ENCODE peak calls at places on chromosomes 2 and 18, in eight cellular contexts. One of them, this sample, is unnamed.

GRCh38 chr2:56287974-56288373 is 104.2 kb downstream of the CCDC85A start:
- DNase-seq in brain microvascular endothelial cell: no peak
- DNase-seq in IMR-90: no peak
- DNase-seq in fibroblast of lung: peak; percentile 88
- DNase-seq in BE2C: no peak
- DNase-seq in astrocyte of the spinal cord: no peak
- DNase-seq in endodermal cell: no peak
- DNase-seq in astrocyte of the cerebellum: no peak
- DNase-seq in this sample: no peak

GRCh38 chr2:47429795-47430194 is 26.8 kb downstream of the MSH2 start:
- DNase-seq in brain microvascular endothelial cell: peak; percentile 28
- DNase-seq in IMR-90: peak; percentile 62
- DNase-seq in fibroblast of lung: peak; percentile 51
- DNase-seq in BE2C: no peak
- DNase-seq in astrocyte of the spinal cord: peak; percentile 47
- DNase-seq in endodermal cell: no peak
- DNase-seq in astrocyte of the cerebellum: peak; percentile 22
- DNase-seq in this sample: no peak

GRCh38 chr18:59902180-59902992 is 2.6 kb downstream of the PMAIP1 start:
- DNase-seq in brain microvascular endothelial cell: no peak
- DNase-seq in IMR-90: peak; percentile 95
- DNase-seq in fibroblast of lung: peak; percentile 95
- DNase-seq in BE2C: no peak
- DNase-seq in astrocyte of the spinal cord: peak; percentile 92
- DNase-seq in endodermal cell: no peak
- DNase-seq in astrocyte of the cerebellum: peak; percentile 80
- DNase-seq in this sample: no peak

GRCh38 chr2:229815342-229815741 is 101.0 kb upstream of the DNER start:
- DNase-seq in brain microvascular endothelial cell: peak; percentile 51
- DNase-seq in IMR-90: peak; percentile 58
- DNase-seq in fibroblast of lung: peak; percentile 54
- DNase-seq in BE2C: no peak
- DNase-seq in astrocyte of the spinal cord: no peak
- DNase-seq in endodermal cell: no peak
- DNase-seq in astrocyte of the cerebellum: no peak
- DNase-seq in this sample: no peak

GRCh38 chr2:127174176-127174575 is 45.9 kb downstream of the CYP27C1 start:
- DNase-seq in brain microvascular endothelial cell: peak; percentile 41
- DNase-seq in IMR-90: peak; percentile 56
- DNase-seq in fibroblast of lung: peak; percentile 44
- DNase-seq in BE2C: no peak
- DNase-seq in astrocyte of the spinal cord: peak; percentile 46
- DNase-seq in endodermal cell: peak; percentile 67
- DNase-seq in astrocyte of the cerebellum: no peak
- DNase-seq in this sample: no peak

GRCh38 chr18:79422022-79422782 is 26.5 kb downstream of the NFATC1 start:
- DNase-seq in brain microvascular endothelial cell: peak; percentile 68
- DNase-seq in IMR-90: peak; percentile 20
- DNase-seq in fibroblast of lung: peak; percentile 69
- DNase-seq in BE2C: no peak
- DNase-seq in astrocyte of the spinal cord: peak; percentile 86
- DNase-seq in endodermal cell: no peak
- DNase-seq in astrocyte of the cerebellum: peak; percentile 69
- DNase-seq in this sample: no peak

GRCh38 chr18:12079504-12080237 is 14.0 kb upstream of the ANKRD62 start:
- DNase-seq in brain microvascular endothelial cell: peak; percentile 74
- DNase-seq in IMR-90: peak; percentile 30
- DNase-seq in fibroblast of lung: peak; percentile 86
- DNase-seq in BE2C: no peak
- DNase-seq in astrocyte of the spinal cord: peak; percentile 76
- DNase-seq in endodermal cell: no peak
- DNase-seq in astrocyte of the cerebellum: peak; percentile 82
- DNase-seq in this sample: no peak

GRCh38 chr2:96816836-96817702 is 1.0 kb downstream of the CNNM3 start:
- DNase-seq in brain microvascular endothelial cell: peak; percentile 9
- DNase-seq in IMR-90: peak; percentile 27
- DNase-seq in fibroblast of lung: peak; percentile 39
- DNase-seq in BE2C: no peak
- DNase-seq in astrocyte of the spinal cord: peak; percentile 24
- DNase-seq in endodermal cell: peak; percentile 66
- DNase-seq in astrocyte of the cerebellum: no peak
- DNase-seq in this sample: no peak

GRCh38 chr2:177242136-177242987 is 22.2 kb downstream of the NFE2L2 start:
- DNase-seq in brain microvascular endothelial cell: peak; percentile 74
- DNase-seq in IMR-90: peak; percentile 95
- DNase-seq in fibroblast of lung: peak; percentile 97
- DNase-seq in BE2C: no peak
- DNase-seq in astrocyte of the spinal cord: peak; percentile 97
- DNase-seq in endodermal cell: no peak
- DNase-seq in astrocyte of the cerebellum: peak; percentile 88
- DNase-seq in this sample: no peak

GRCh38 chr18:10140928-10141327 is 227.1 kb downstream of the VAPA start:
- DNase-seq in brain microvascular endothelial cell: peak; percentile 22
- DNase-seq in IMR-90: peak; percentile 52
- DNase-seq in fibroblast of lung: peak; percentile 57
- DNase-seq in BE2C: no peak
- DNase-seq in astrocyte of the spinal cord: no peak
- DNase-seq in endodermal cell: no peak
- DNase-seq in astrocyte of the cerebellum: no peak
- DNase-seq in this sample: no peak

GRCh38 chr2:27715318-27716165 is 51.9 kb downstream of the SLC4A1AP start:
- DNase-seq in brain microvascular endothelial cell: peak; percentile 27
- DNase-seq in IMR-90: peak; percentile 69
- DNase-seq in fibroblast of lung: peak; percentile 73
- DNase-seq in BE2C: peak; percentile 65
- DNase-seq in astrocyte of the spinal cord: peak; percentile 55
- DNase-seq in endodermal cell: peak; percentile 69
- DNase-seq in astrocyte of the cerebellum: no peak
- DNase-seq in this sample: peak; percentile 76

GRCh38 chr2:130263606-130264005 is 65.4 kb upstream of the TUBA3E start:
- DNase-seq in brain microvascular endothelial cell: no peak
- DNase-seq in IMR-90: no peak
- DNase-seq in fibroblast of lung: no peak
- DNase-seq in BE2C: no peak
- DNase-seq in astrocyte of the spinal cord: no peak
- DNase-seq in endodermal cell: no peak
- DNase-seq in astrocyte of the cerebellum: no peak
- DNase-seq in this sample: no peak

GRCh38 chr18:57052759-57053158 is 94.1 kb upstream of the BOD1L2 start:
- DNase-seq in brain microvascular endothelial cell: no peak
- DNase-seq in IMR-90: no peak
- DNase-seq in fibroblast of lung: no peak
- DNase-seq in BE2C: no peak
- DNase-seq in astrocyte of the spinal cord: no peak
- DNase-seq in endodermal cell: no peak
- DNase-seq in astrocyte of the cerebellum: no peak
- DNase-seq in this sample: no peak

GRCh38 chr2:85383850-85384249 is 26.3 kb downstream of the CAPG start:
- DNase-seq in brain microvascular endothelial cell: no peak
- DNase-seq in IMR-90: no peak
- DNase-seq in fibroblast of lung: no peak
- DNase-seq in BE2C: no peak
- DNase-seq in astrocyte of the spinal cord: no peak
- DNase-seq in endodermal cell: no peak
- DNase-seq in astrocyte of the cerebellum: no peak
- DNase-seq in this sample: no peak

GRCh38 chr2:215812966-215813365 is 200.4 kb downstream of the MREG start:
- DNase-seq in brain microvascular endothelial cell: no peak
- DNase-seq in IMR-90: peak; percentile 72
- DNase-seq in fibroblast of lung: peak; percentile 88
- DNase-seq in BE2C: no peak
- DNase-seq in astrocyte of the spinal cord: peak; percentile 61
- DNase-seq in endodermal cell: no peak
- DNase-seq in astrocyte of the cerebellum: peak; percentile 52
- DNase-seq in this sample: no peak

GRCh38 chr2:182625814-182626213 is 90.2 kb upstream of the DNAJC10 start:
- DNase-seq in brain microvascular endothelial cell: no peak
- DNase-seq in IMR-90: no peak
- DNase-seq in fibroblast of lung: no peak
- DNase-seq in BE2C: no peak
- DNase-seq in astrocyte of the spinal cord: no peak
- DNase-seq in endodermal cell: peak; percentile 72
- DNase-seq in astrocyte of the cerebellum: no peak
- DNase-seq in this sample: no peak

GRCh38 chr2:63992061-63992685 is 27.1 kb downstream of the VPS54 start:
- DNase-seq in brain microvascular endothelial cell: no peak
- DNase-seq in IMR-90: no peak
- DNase-seq in fibroblast of lung: no peak
- DNase-seq in BE2C: peak; percentile 64
- DNase-seq in astrocyte of the spinal cord: no peak
- DNase-seq in endodermal cell: no peak
- DNase-seq in astrocyte of the cerebellum: no peak
- DNase-seq in this sample: no peak

DNA sequence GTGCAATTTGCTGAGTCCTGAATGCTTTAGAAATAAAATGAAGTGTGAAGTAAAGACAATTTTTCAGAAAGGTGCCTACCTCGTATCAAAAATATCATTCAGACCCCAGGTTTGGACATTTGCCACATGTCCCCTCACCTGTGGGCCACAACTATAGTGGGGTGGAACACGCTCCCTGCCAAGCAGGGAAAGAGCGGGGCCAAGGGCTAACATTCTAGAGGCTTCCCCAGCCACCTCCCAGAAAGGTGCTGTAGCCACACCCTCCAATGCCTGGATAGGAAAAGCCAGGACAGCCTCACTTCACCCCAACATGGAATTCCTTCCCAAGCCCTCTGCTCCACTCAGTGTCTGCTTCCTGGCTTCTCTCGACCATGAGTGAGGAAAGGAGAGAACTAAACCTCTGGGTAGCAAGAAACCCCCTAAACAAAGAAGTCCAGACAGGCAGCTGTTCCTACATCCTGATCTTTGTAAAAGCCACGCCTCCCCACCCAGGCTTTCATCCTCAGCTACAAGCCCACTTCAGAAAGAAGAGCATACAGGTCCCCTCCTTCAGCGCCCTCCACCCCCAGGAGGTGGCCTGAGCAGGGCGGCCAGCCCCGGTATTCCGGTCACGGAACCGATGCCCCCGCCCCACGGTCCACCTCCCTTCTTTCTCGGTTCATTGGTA is 2.1 kb downstream of the COL6A3 start:
- DNase-seq in brain microvascular endothelial cell: no peak
- DNase-seq in IMR-90: peak; percentile 70
- DNase-seq in fibroblast of lung: no peak
- DNase-seq in BE2C: no peak
- DNase-seq in astrocyte of the spinal cord: no peak
- DNase-seq in endodermal cell: no peak
- DNase-seq in astrocyte of the cerebellum: no peak
- DNase-seq in this sample: no peak
- H3K4me3 ChIP-seq in brain microvascular endothelial cell: peak overlapping the region; percentile 74
- H3K4me3 ChIP-seq in IMR-90: peak overlapping the region; percentile 96
- H3K4me3 ChIP-seq in fibroblast of lung: peak overlapping the region; percentile 83
- H3K4me3 ChIP-seq in BE2C: no peak overlapping the region
- H3K4me3 ChIP-seq in astrocyte of the spinal cord: peak overlapping the region; percentile 73
- H3K4me3 ChIP-seq in endodermal cell: no peak overlapping the region
- H3K4me3 ChIP-seq in astrocyte of the cerebellum: peak overlapping the region; percentile 60
- H3K4me3 ChIP-seq in this sample: peak overlapping the region; percentile 40

GRCh38 chr2:180359522-180360282 is 352.6 kb upstream of the CWC22 start:
- DNase-seq in brain microvascular endothelial cell: no peak
- DNase-seq in IMR-90: no peak
- DNase-seq in fibroblast of lung: no peak
- DNase-seq in BE2C: no peak
- DNase-seq in astrocyte of the spinal cord: no peak
- DNase-seq in endodermal cell: peak; percentile 54
- DNase-seq in astrocyte of the cerebellum: no peak
- DNase-seq in this sample: no peak
- TF ChIP-seq CTCF in brain microvascular endothelial cell: no peak
- TF ChIP-seq CTCF in IMR-90: no peak
- TF ChIP-seq CTCF in fibroblast of lung: peak; percentile 10
- TF ChIP-seq CTCF in BE2C: no peak
- TF ChIP-seq CTCF in astrocyte of the spinal cord: no peak
- TF ChIP-seq CTCF in endodermal cell: peak; percentile 65
- TF ChIP-seq CTCF in astrocyte of the cerebellum: no peak
- TF ChIP-seq CTCF in this sample: no peak

GRCh38 chr2:15603948-15604347 is 12.3 kb downstream of the DDX1 start:
- DNase-seq in brain microvascular endothelial cell: no peak
- DNase-seq in IMR-90: no peak
- DNase-seq in fibroblast of lung: no peak
- DNase-seq in BE2C: no peak
- DNase-seq in astrocyte of the spinal cord: no peak
- DNase-seq in endodermal cell: no peak
- DNase-seq in astrocyte of the cerebellum: no peak
- DNase-seq in this sample: no peak

GRCh38 chr2:15602393-15602792 is 10.7 kb downstream of the DDX1 start:
- DNase-seq in brain microvascular endothelial cell: no peak
- DNase-seq in IMR-90: no peak
- DNase-seq in fibroblast of lung: no peak
- DNase-seq in BE2C: no peak
- DNase-seq in astrocyte of the spinal cord: no peak
- DNase-seq in endodermal cell: no peak
- DNase-seq in astrocyte of the cerebellum: no peak
- DNase-seq in this sample: no peak

GRCh38 chr2:15599994-15600393 is 8.3 kb downstream of the DDX1 start:
- DNase-seq in brain microvascular endothelial cell: no peak
- DNase-seq in IMR-90: no peak
- DNase-seq in fibroblast of lung: no peak
- DNase-seq in BE2C: no peak
- DNase-seq in astrocyte of the spinal cord: no peak
- DNase-seq in endodermal cell: no peak
- DNase-seq in astrocyte of the cerebellum: no peak
- DNase-seq in this sample: no peak

GRCh38 chr2:15603044-15603765 is 11.5 kb downstream of the DDX1 start:
- DNase-seq in brain microvascular endothelial cell: no peak
- DNase-seq in IMR-90: no peak
- DNase-seq in fibroblast of lung: no peak
- DNase-seq in BE2C: no peak
- DNase-seq in astrocyte of the spinal cord: no peak
- DNase-seq in endodermal cell: no peak
- DNase-seq in astrocyte of the cerebellum: no peak
- DNase-seq in this sample: no peak

DNA sequence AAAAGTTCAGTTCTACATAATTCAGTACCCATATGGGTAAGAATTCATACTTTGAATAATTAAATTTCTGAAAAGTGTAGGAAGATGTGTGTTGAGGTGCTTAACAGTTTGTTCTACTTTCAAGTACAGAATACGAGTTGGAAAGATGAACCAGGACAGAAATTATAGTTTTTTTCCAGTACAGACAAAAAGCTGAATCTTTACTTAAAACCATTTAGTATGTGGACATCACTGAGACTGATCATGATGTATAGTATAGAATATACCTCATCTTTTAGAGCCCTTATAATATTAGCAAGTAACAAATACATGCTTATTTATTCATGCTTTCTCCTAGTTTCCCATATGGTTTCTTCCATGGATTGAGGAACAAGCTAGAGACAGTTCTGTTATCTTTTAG is 10.0 kb downstream of the DDX1 start:
- DNase-seq in brain microvascular endothelial cell: no peak
- DNase-seq in IMR-90: no peak
- DNase-seq in fibroblast of lung: no peak
- DNase-seq in BE2C: no peak
- DNase-seq in astrocyte of the spinal cord: no peak
- DNase-seq in endodermal cell: no peak
- DNase-seq in astrocyte of the cerebellum: no peak
- DNase-seq in this sample: no peak
- H3K4me3 ChIP-seq in brain microvascular endothelial cell: no peak overlapping the region
- H3K4me3 ChIP-seq in IMR-90: no peak overlapping the region
- H3K4me3 ChIP-seq in fibroblast of lung: no peak overlapping the region
- H3K4me3 ChIP-seq in BE2C: no peak overlapping the region
- H3K4me3 ChIP-seq in astrocyte of the spinal cord: no peak overlapping the region
- H3K4me3 ChIP-seq in endodermal cell: no peak overlapping the region
- H3K4me3 ChIP-seq in astrocyte of the cerebellum: no peak overlapping the region
- H3K4me3 ChIP-seq in this sample: no peak overlapping the region

GRCh38 chr2:185526156-185526555 is 212.4 kb upstream of the FSIP2 start:
- DNase-seq in brain microvascular endothelial cell: no peak
- DNase-seq in IMR-90: no peak
- DNase-seq in fibroblast of lung: no peak
- DNase-seq in BE2C: no peak
- DNase-seq in astrocyte of the spinal cord: no peak
- DNase-seq in endodermal cell: no peak
- DNase-seq in astrocyte of the cerebellum: no peak
- DNase-seq in this sample: no peak

GRCh38 chr2:185522472-185522871 is 216.1 kb upstream of the FSIP2 start:
- DNase-seq in brain microvascular endothelial cell: no peak
- DNase-seq in IMR-90: no peak
- DNase-seq in fibroblast of lung: no peak
- DNase-seq in BE2C: no peak
- DNase-seq in astrocyte of the spinal cord: no peak
- DNase-seq in endodermal cell: no peak
- DNase-seq in astrocyte of the cerebellum: no peak
- DNase-seq in this sample: no peak
- TF ChIP-seq CTCF in brain microvascular endothelial cell: peak; percentile 19
- TF ChIP-seq CTCF in IMR-90: no peak
- TF ChIP-seq CTCF in fibroblast of lung: no peak
- TF ChIP-seq CTCF in BE2C: peak; percentile 19
- TF ChIP-seq CTCF in astrocyte of the spinal cord: no peak
- TF ChIP-seq CTCF in endodermal cell: peak; percentile 59
- TF ChIP-seq CTCF in astrocyte of the cerebellum: no peak
- TF ChIP-seq CTCF in this sample: no peak

This sample was measured in upper lobe of right lung.